ENCODE peak calls at places on chromosome 3, in four cellular contexts. Y is GM12878, L is K562, K is HL-60. J is an unnamed sample.

GRCh38 chr3:69739204-69740102 is at the start of gene MITF:
- DNase-seq in Y (peak; percentile 26), L (peak; percentile 90), K (peak; percentile 92), J (peak; percentile 49)

GRCh38 chr3:124768812-124769211 is 38.6 kb downstream of the UMPS start:
- DNase-seq in Y (no peak), L (peak; percentile 54), K (no peak), J (peak; percentile 56)

GRCh38 chr3:47932431-47932830 is 83.8 kb downstream of the MAP4 start:
- DNase-seq in Y (no peak), L (no peak), K (no peak), J (no peak)

GRCh38 chr3:179234244-179234643 is 16.7 kb downstream of the KCNMB3 start:
- DNase-seq in Y (no peak), L (no peak), K (no peak), J (no peak)

GRCh38 chr3:119679874-119680273 is 2.7 kb upstream of the COX17 start:
- DNase-seq in Y (no peak), L (peak; percentile 7), K (peak; percentile 11), J (no peak)

GRCh38 chr3:182078929-182079328 is 367.2 kb downstream of the SOX2 start:
- DNase-seq in Y (no peak), L (no peak), K (no peak), J (no peak)

GRCh38 chr3:64248247-64248646 is 23.0 kb upstream of the PRICKLE2 start:
- DNase-seq in Y (peak; percentile 7), L (no peak), K (no peak), J (no peak)

GRCh38 chr3:27649277-27649676 is 72.8 kb downstream of the EOMES start:
- DNase-seq in Y (no peak), L (no peak), K (no peak), J (no peak)

GRCh38 chr3:69948246-69948862 is 51.2 kb upstream of the SAMMSON start:
- DNase-seq in Y (no peak), L (peak; percentile 11), K (no peak), J (no peak)

GRCh38 chr3:43388909-43389308 is 102.6 kb downstream of the SNRK start:
- DNase-seq in Y (no peak), L (no peak), K (no peak), J (no peak)

GRCh38 chr3:77186319-77186718 is 146.4 kb downstream of the ROBO2 start:
- DNase-seq in Y (no peak), L (no peak), K (no peak), J (no peak)

GRCh38 chr3:123489400-123490004 is 40.6 kb upstream of the ADCY5 start:
- DNase-seq in Y (no peak), L (peak; percentile 64), K (peak; percentile 53), J (peak; percentile 48)

GRCh38 chr3:30578986-30579579 is 27.3 kb upstream of the TGFBR2 start:
- DNase-seq in Y (no peak), L (no peak), K (no peak), J (no peak)

GRCh38 chr3:140388525-140388924 is 289.3 kb upstream of the TRIM42 start:
- DNase-seq in Y (no peak), L (no peak), K (no peak), J (no peak)

GRCh38 chr3:170418422-170419300 is at the start of gene CLDN11:
- DNase-seq in Y (no peak), L (peak; percentile 36), K (no peak), J (peak; percentile 38)

GRCh38 chr3:107218864-107219269 is 158.4 kb upstream of the CCDC54 start:
- DNase-seq in Y (no peak), L (no peak), K (no peak), J (no peak)

GRCh38 chr3:129161860-129162271 is 1.0 kb upstream of the ISY1 start:
- DNase-seq in Y (no peak), L (peak; percentile 21), K (peak; percentile 51), J (no peak)

GRCh38 chr3:147930417-147930816 is 521.3 kb downstream of the ZIC1 start:
- DNase-seq in Y (no peak), L (no peak), K (no peak), J (no peak)

GRCh38 chr3:46208167-46208704 is at the start of gene CCR1:
- DNase-seq in Y (peak; percentile 92), L (peak; percentile 27), K (peak; percentile 88), J (peak; percentile 14)

GRCh38 chr3:62559831-62560445 is 186.6 kb upstream of the FEZF2 start:
- DNase-seq in Y (no peak), L (no peak), K (no peak), J (peak; percentile 5)

DNA sequence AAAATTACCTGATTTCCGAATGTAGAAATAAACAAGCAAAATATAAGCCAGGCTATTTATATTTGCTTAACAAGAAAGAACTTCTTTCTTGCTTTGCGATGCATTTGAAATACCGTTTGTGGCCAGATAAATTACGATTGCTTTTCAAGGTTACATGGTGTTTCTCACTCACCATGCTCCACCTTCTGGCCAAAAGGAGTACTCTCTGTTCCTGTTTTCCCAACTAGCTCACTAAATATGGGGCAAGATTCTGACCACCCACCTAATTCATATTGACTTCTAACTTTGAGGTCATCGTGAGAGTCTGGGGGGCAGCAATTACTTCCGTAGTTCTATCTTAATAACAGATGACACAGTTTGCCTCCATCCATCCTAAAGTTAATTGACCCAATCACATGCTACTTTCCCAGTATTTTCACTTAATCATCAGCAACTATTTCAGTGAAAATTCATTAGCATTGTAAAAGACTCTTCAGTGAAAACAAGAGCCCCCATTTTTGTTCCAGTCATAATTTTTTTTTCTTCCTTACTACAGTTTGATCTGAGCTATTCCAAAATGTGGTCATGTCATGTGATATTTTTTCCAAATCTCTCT is 25.9 kb downstream of the ACP3 start:
- DNase-seq in Y (no peak), L (peak; percentile 16), K (peak; percentile 58), J (no peak)
- TF ChIP-seq SPI1 in Y (peak; percentile 47), L (peak; percentile 53), K (peak; percentile 71), J (peak; percentile 68)

DNA sequence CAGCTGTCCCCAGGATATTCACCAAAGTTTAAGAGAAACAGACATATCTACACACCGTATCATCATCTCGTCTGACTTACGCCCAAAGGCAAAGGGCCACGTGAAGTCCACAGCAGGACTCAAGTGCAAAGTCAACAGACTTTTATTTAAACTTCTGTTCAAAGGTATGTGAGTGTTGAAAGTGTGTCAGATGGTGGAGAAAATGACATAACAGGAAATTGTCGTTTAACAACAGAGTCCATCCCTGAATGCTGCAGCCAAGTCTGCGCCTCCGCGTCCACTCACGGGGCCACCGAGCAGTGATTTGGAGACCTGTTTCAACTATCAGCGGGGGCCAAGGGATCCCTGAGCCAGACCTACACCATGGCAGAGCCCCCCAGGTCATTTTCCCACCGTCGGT is 165.6 kb downstream of the XXYLT1 start:
- DNase-seq in Y (no peak), L (no peak), K (no peak), J (no peak)
- TF ChIP-seq SPI1 in Y (no peak), L (no peak), K (no peak), J (no peak)

GRCh38 chr3:4224331-4224730 is 78.8 kb upstream of the SETMAR start:
- DNase-seq in Y (no peak), L (peak; percentile 57), K (no peak), J (no peak)

GRCh38 chr3:4220050-4220449 is 83.1 kb upstream of the SETMAR start:
- DNase-seq in Y (no peak), L (no peak), K (no peak), J (no peak)

GRCh38 chr3:4223783-4224182 is 79.4 kb upstream of the SETMAR start:
- DNase-seq in Y (no peak), L (no peak), K (no peak), J (no peak)

GRCh38 chr3:4225005-4225471 is 78.1 kb upstream of the SETMAR start:
- DNase-seq in Y (no peak), L (peak; percentile 89), K (no peak), J (no peak)

GRCh38 chr3:4222574-4222973 is 80.6 kb upstream of the SETMAR start:
- DNase-seq in Y (no peak), L (peak; percentile 23), K (no peak), J (no peak)
- TF ChIP-seq SPI1 in Y (no peak), L (no peak), K (no peak), J (no peak)

GRCh38 chr3:131031660-131032059 is 5.0 kb downstream of the NEK11 start:
- DNase-seq in Y (no peak), L (no peak), K (no peak), J (no peak)

GRCh38 chr3:131033480-131034080 is 6.9 kb downstream of the NEK11 start:
- DNase-seq in Y (no peak), L (peak; percentile 18), K (peak; percentile 38), J (no peak)

GRCh38 chr3:131036200-131036816 is 9.6 kb downstream of the NEK11 start:
- DNase-seq in Y (no peak), L (no peak), K (no peak), J (no peak)

GRCh38 chr3:131038326-131038725 is 11.6 kb downstream of the NEK11 start:
- DNase-seq in Y (no peak), L (no peak), K (no peak), J (no peak)

GRCh38 chr3:131036986-131037385 is 10.3 kb downstream of the NEK11 start:
- DNase-seq in Y (no peak), L (no peak), K (no peak), J (no peak)
- TF ChIP-seq SPI1 in Y (no peak), L (no peak), K (no peak), J (no peak)

GRCh38 chr3:72728329-72728889 is 119.8 kb downstream of the SHQ1 start:
- DNase-seq in Y (no peak), L (no peak), K (no peak), J (no peak)

GRCh38 chr3:72738752-72739520 is 109.3 kb downstream of the SHQ1 start:
- DNase-seq in Y (no peak), L (peak; percentile 82), K (peak; percentile 7), J (peak; percentile 92)

GRCh38 chr3:72727726-72728125 is 120.5 kb downstream of the SHQ1 start:
- DNase-seq in Y (no peak), L (no peak), K (no peak), J (no peak)

GRCh38 chr3:72728958-72729467 is 119.2 kb downstream of the SHQ1 start:
- DNase-seq in Y (no peak), L (peak; percentile 12), K (no peak), J (no peak)

DNA sequence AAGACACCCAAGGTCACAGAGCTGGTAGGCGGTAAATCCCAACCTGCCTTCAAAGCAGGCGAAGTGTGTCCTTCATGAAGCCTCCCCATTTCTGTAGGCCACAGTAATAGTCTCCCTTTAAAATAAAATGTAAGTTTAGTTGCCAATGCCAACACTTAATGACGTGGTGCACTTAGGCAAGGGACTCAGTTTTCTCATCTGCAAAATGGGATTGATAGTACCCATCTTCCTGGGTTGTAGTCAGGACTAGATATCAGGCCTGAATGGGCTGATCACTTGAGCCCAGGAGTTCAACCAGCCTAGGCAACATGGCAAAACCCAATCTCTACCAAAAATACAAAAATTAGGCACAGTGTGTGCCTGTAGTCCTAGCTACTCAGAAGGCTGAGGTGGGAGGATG is 114.6 kb downstream of the SHQ1 start:
- DNase-seq in Y (no peak), L (no peak), K (no peak), J (no peak)
- TF ChIP-seq SPI1 in Y (no peak), L (no peak), K (no peak), J (no peak)

J was measured in GM12891.